ENCODE peak calls at places on chromosome 19, in five cellular contexts. R, D, I, V and C are unnamed samples.

GRCh38 chr19:11300811-11301120 is 4.8 kb downstream of the TSPAN16 start:
- DNase-seq in D (no peak), I (no peak), R (no peak), V (no peak), C (no peak)

GRCh38 chr19:10929402-10929794 is 787 bp downstream of the TIMM29 start:
- DNase-seq in R (no peak), V (no peak), I (no peak), D (no peak), C (no peak)

GRCh38 chr19:3274245-3275067 is 50.0 kb downstream of the CELF5 start:
- DNase-seq in V (no peak), I (no peak), D (no peak), R (no peak), C (no peak)

GRCh38 chr19:23437901-23438300 is 42.6 kb upstream of the ZNF91 start:
- DNase-seq in V (no peak), I (no peak), R (no peak), D (no peak), C (no peak)

GRCh38 chr19:48501961-48502719 is 9.5 kb downstream of the LMTK3 start:
- DNase-seq in R (peak), I (no peak), V (no peak), D (peak), C (peak)

GRCh38 chr19:36100476-36100875 is 10.5 kb upstream of the OVOL3 start:
- DNase-seq in V (peak), R (no peak), D (no peak), I (no peak), C (no peak)

GRCh38 chr19:42250249-42250665 is 4.7 kb downstream of the ERF start:
- DNase-seq in D (no peak), V (peak), R (no peak), I (no peak), C (no peak)

GRCh38 chr19:9054768-9055167 is 32.1 kb upstream of the OR1M1 start:
- DNase-seq in V (no peak), D (no peak), I (no peak), R (no peak), C (no peak)

GRCh38 chr19:43574424-43575155 is 737 bp downstream of the XRCC1 start:
- DNase-seq in I (no peak), V (no peak), D (no peak), R (no peak), C (peak)

GRCh38 chr19:41442473-41443360 is at the start of gene ERICH4:
- DNase-seq in I (no peak), R (no peak), V (no peak), D (no peak), C (no peak)

GRCh38 chr19:42440357-42441046 is 2.2 kb downstream of the CXCL17 start:
- DNase-seq in D (peak), R (peak), V (peak), I (peak), C (peak)

GRCh38 chr19:4055209-4055552 is 11.5 kb downstream of the ZBTB7A start:
- DNase-seq in D (no peak), V (no peak), R (no peak), I (no peak), C (no peak)

GRCh38 chr19:27966390-27966816 is 1246.5 kb downstream of the UQCRFS1 start:
- DNase-seq in D (no peak), V (no peak), I (no peak), R (no peak), C (peak)

GRCh38 chr19:20999731-21000352 is 20.6 kb upstream of the ZNF430 start:
- DNase-seq in D (peak), V (peak), R (peak), I (peak), C (peak)

GRCh38 chr19:49809155-49809986 is 3.7 kb downstream of the FUZ start:
- DNase-seq in I (peak), D (peak), R (peak), V (peak), C (no peak)

GRCh38 chr19:48862827-48863226 is 5.6 kb downstream of the PLEKHA4 start:
- DNase-seq in D (no peak), R (no peak), I (no peak), V (no peak), C (no peak)

GRCh38 chr19:17832443-17833208 is 11.3 kb upstream of the INSL3 start:
- DNase-seq in I (no peak), V (no peak), R (no peak), D (no peak), C (no peak)

GRCh38 chr19:32816555-32817099 is 52.9 kb downstream of the SLC7A9 start:
- DNase-seq in I (no peak), R (no peak), V (no peak), D (no peak), C (no peak)

GRCh38 chr19:15759962-15760565 is 22.3 kb downstream of the OR10H3 start:
- DNase-seq in R (no peak), D (peak), V (no peak), I (no peak), C (no peak)

GRCh38 chr19:49355890-49356289 is 6.3 kb downstream of the TEAD2 start:
- DNase-seq in V (no peak), D (no peak), I (no peak), R (no peak), C (peak)

GRCh38 chr19:47357788-47358680 is 8.9 kb downstream of the DHX34 start:
- DNase-seq in V (no peak), D (no peak), R (no peak), I (no peak), C (peak)
- TF ChIP-seq CTCF in V (no peak), D (no peak), R (no peak), I (no peak), C (peak)

DNA sequence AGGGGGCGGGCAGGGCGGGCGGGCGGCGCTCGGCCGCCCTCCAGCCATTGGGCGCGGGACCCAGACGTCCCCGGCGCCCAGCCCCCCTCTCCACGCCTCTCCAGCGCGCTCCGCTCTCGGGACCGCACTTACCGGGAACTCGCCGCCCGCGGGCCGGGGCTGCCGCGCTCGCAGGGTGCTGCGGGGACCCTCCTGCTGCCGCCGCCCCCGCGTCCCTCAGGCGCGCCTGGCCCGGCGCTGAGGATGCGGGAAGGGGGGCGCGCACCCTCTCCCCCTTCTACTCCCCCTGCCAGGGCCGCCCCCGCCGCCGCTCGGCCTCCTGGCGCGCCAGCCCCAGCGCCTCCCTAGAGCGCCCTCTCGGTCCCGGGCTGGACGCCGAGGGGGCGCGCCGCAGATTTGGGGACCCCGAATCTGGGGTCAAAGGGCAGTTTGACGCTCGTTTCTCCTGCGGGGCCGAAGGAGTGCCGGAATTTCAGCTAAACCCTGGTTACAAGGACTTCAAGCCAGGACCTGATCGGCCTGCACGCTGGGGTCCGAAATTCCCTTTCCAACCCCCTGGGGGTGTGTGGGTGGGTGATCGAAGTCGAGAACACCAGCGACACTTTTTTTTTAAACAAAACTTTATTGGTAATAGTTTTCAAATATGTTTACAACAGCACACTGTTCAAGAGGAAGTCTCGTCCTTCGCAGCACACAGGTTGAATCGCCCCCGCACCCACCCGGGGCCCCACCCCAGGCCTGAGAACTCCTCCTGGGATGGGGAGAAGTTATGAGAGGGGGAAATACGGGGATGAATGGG is 734 bp upstream of the SAMD1 start:
- DNase-seq in V (peak), I (peak), R (peak), D (peak), C (peak)
- TF ChIP-seq CTCF in V (peak), I (no peak), R (no peak), D (no peak), C (peak)

GRCh38 chr19:51711702-51712101 is 12.1 kb downstream of the HAS1 start:
- DNase-seq in R (no peak), D (no peak), V (no peak), I (no peak), C (no peak)

GRCh38 chr19:51713319-51714285 is 10.2 kb downstream of the HAS1 start:
- DNase-seq in R (no peak), I (no peak), V (no peak), D (no peak), C (no peak)

GRCh38 chr19:51710163-51710562 is 13.6 kb downstream of the HAS1 start:
- DNase-seq in I (no peak), R (no peak), V (no peak), D (no peak), C (no peak)

GRCh38 chr19:51714848-51715247 is 8.9 kb downstream of the HAS1 start:
- DNase-seq in V (no peak), I (no peak), D (no peak), R (no peak), C (peak)

DNA sequence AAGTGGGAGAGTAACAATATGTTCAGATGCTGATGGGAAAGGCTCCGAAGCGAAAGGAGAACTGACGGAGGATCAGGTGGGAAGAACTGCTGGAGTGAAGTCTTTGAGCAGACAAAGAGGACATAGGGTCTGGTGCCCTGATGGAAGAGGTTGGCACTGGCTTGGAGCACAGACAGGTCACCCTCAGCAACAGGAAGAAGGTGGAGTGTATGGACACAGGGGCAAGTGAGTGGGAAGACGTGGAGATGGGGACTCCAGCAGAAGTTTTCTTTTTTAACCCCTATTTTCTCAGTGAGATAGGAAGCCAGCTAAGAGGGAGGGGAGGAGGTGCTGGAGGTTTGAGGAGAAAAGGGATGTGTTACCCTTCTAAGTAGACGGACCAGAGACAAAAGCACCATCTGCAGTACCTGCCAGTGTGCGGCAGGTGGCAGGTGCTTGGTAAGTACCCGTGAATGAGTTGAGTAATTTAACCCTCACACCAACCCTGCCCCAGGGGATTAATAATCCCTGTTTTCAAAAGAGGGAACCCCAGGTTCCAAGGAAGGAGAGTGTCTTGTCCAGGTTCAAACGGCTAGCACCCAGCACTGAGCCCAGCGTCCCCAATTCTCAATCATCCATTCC is 11.2 kb downstream of the HAS1 start:
- DNase-seq in D (no peak), I (no peak), R (no peak), V (no peak), C (peak)
- TF ChIP-seq CTCF in D (no peak), I (no peak), R (no peak), V (peak), C (peak)

DNA sequence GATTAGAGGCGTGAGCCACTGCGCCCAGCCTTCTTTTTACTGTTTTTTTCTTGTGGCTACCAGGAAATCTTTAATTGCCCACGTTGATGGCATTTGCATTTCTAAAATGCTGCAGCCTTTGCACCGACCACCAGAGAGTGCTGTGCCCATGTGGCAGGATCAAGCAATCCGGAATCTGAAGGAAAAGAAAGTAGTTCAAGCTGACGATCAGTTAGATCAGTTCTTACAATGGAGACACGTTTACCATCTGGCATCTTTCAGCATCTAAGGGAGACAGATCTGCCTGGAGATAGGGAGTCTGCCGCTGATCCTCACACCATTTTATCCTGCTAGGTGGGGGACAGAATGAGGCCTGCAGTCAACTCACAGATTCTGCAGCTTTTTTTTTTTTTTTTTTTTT is 19.9 kb downstream of the TINCR start:
- DNase-seq in V (no peak), D (peak), R (no peak), I (no peak), C (peak)
- TF ChIP-seq CTCF in V (peak), D (no peak), R (peak), I (no peak), C (peak)

DNA sequence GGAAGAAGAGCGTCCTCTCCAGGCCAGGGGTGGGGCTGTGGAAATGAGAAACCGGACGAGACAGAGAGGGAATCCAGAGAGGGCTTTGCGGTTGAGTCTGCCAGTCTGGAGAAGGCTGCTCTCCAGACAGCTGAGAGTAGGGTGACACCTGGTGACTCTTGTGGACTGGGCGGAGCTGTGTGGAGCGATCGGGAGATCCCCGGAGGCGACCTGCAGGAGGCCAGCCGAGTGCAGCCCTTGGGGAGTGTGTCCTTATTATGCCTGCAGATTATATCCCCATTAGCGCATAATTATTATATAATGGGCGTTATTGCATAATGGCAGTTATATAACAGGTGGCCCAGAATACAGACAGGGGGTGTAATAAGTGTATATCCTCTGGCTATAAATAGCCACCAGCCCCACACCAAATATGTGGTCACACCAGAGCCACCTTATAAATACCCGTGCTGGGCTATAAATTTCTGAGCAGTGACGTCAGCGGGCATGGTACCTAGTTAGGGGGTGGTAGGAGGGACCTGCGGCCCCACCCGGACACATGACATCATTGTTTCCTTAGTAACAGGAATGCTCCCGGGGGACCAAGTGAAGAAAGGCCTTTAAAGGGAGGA is 41.2 kb downstream of the NFIX start:
- DNase-seq in D (peak), R (no peak), V (no peak), I (no peak), C (peak)
- TF ChIP-seq CTCF in D (no peak), R (no peak), V (peak), I (no peak), C (peak)